ENCODE peak calls at places on chromosomes 11 and 22, in nine cellular contexts. S, G, Y, M, C, U, Q, R and F are unnamed samples.

GRCh38 chr22:28647216-28647615 is 32.4 kb downstream of the TTC28 start:
- DNase-seq in G (no peak), Y (no peak), Q (no peak), U (no peak), R (no peak), S (no peak), M (no peak), C (no peak), F (no peak)

GRCh38 chr22:41613456-41613855 is 7.4 kb downstream of the DESI1 start:
- DNase-seq in G (no peak), M (no peak), C (no peak), Y (no peak), Q (no peak), R (no peak), S (no peak), U (no peak), F (no peak)

GRCh38 chr11:60221706-60222105 is 21.2 kb downstream of the MS4A4E start:
- DNase-seq in C (no peak), R (no peak), S (no peak), Y (no peak), M (no peak), Q (no peak), G (no peak), U (no peak), F (no peak)

GRCh38 chr11:16795146-16795545 is 56.7 kb downstream of the C11orf58 start:
- DNase-seq in M (no peak), Q (no peak), S (no peak), R (no peak), U (no peak), C (no peak), G (no peak), Y (no peak), F (no peak)

GRCh38 chr22:19962246-19962908 is 20.8 kb upstream of the TXNRD2 start:
- DNase-seq in C (peak), M (peak), Q (peak), S (peak), U (peak), Y (peak), R (peak), G (peak), F (peak)

GRCh38 chr22:45516923-45517675 is 14.4 kb downstream of the FBLN1 start:
- DNase-seq in Y (peak), M (no peak), S (no peak), U (no peak), R (no peak), C (peak), Q (no peak), G (peak), F (no peak)

GRCh38 chr11:86218125-86219081 is 26.1 kb upstream of the EED start:
- DNase-seq in C (peak), Y (peak), Q (peak), M (peak), R (peak), U (peak), S (peak), G (peak), F (peak)

GRCh38 chr22:20653012-20653794 is 120.7 kb upstream of the SERPIND1 start:
- DNase-seq in G (no peak), R (no peak), S (no peak), Q (no peak), M (no peak), Y (no peak), U (no peak), C (no peak), F (no peak)

GRCh38 chr11:130099356-130099755 is 29.7 kb downstream of the APLP2 start:
- DNase-seq in C (no peak), Q (no peak), U (no peak), R (no peak), G (no peak), Y (no peak), S (no peak), M (no peak), F (no peak)

GRCh38 chr22:20312396-20313191 is 7.3 kb downstream of the DGCR6L start:
- DNase-seq in R (no peak), C (no peak), U (no peak), S (no peak), Q (no peak), Y (no peak), M (no peak), G (peak), F (no peak)

GRCh38 chr22:33555814-33556522 is 364.3 kb downstream of the LARGE1 start:
- DNase-seq in G (no peak), C (no peak), S (no peak), R (no peak), Y (no peak), Q (no peak), M (no peak), U (no peak), F (no peak)

GRCh38 chr11:44963071-44963575 is 12.4 kb upstream of the TP53I11 start:
- DNase-seq in Q (peak), C (no peak), U (no peak), Y (no peak), R (no peak), G (peak), M (no peak), S (no peak), F (no peak)

GRCh38 chr22:19620742-19621371 is 93.4 kb upstream of the SEPTIN5 start:
- DNase-seq in Q (no peak), G (no peak), U (no peak), Y (no peak), S (no peak), C (no peak), R (no peak), M (no peak), F (no peak)

GRCh38 chr11:94747136-94748110 is 20.7 kb upstream of the AMOTL1 start:
- DNase-seq in M (peak), Y (peak), C (no peak), S (no peak), U (no peak), G (no peak), R (no peak), Q (no peak), F (no peak)

GRCh38 chr11:25065711-25066110 is 568.9 kb downstream of the LUZP2 start:
- DNase-seq in Q (no peak), M (peak), C (no peak), G (no peak), U (peak), R (no peak), Y (peak), S (no peak), F (no peak)

GRCh38 chr11:123186291-123186690 is 8.8 kb downstream of the CLMP start:
- DNase-seq in U (no peak), G (no peak), M (peak), Q (no peak), S (no peak), Y (peak), R (no peak), C (no peak), F (no peak)

GRCh38 chr11:123187670-123188507 is 7.2 kb downstream of the CLMP start:
- DNase-seq in M (no peak), Y (peak), Q (no peak), R (no peak), S (no peak), U (no peak), C (no peak), G (peak), F (no peak)

GRCh38 chr11:123187221-123187620 is 7.8 kb downstream of the CLMP start:
- DNase-seq in S (no peak), U (no peak), Q (no peak), Y (peak), C (no peak), G (no peak), M (no peak), R (no peak), F (no peak)

GRCh38 chr11:123190504-123190903 is 4.5 kb downstream of the CLMP start:
- DNase-seq in G (no peak), Y (peak), C (no peak), U (no peak), R (no peak), M (no peak), S (no peak), Q (no peak), F (no peak)

DNA sequence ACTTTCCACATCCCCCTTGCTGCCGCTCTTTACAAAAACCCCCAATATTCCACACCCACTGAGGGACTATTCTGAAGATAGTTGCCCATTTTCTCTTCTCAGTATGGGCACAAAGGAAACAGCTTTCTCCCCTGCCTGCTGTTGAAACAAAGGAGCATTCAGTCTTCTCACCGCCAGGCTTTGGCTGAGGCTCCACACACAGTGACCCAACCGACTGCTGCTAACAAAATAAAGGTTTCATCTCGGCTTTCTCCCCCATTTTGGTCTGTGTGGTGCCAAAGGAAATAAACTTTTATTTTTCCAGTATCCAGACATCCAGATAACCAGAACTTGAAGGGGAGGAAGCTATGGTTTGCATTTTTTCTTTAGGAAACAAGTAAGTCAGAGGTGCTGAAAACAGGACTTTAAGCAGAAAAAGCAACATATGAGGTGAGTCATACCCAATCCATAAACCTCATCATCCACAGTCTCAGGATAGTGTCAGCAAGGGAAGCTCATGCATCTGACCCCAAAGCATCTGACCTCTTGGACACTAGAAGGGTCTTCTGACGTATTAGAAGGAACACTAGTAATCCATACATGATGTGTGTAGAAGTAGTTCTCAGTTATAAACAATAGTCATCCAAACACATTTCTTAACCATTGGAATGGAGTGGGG is 6.4 kb downstream of the CLMP start:
- DNase-seq in Y (peak), G (peak), R (no peak), Q (no peak), S (no peak), U (no peak), M (peak), C (no peak), F (no peak)
- TF ChIP-seq EZH2phosphoT487 in Y (no peak), G (no peak), R (no peak), Q (no peak), S (no peak), U (no peak), M (no peak), C (no peak), F (no peak)

DNA sequence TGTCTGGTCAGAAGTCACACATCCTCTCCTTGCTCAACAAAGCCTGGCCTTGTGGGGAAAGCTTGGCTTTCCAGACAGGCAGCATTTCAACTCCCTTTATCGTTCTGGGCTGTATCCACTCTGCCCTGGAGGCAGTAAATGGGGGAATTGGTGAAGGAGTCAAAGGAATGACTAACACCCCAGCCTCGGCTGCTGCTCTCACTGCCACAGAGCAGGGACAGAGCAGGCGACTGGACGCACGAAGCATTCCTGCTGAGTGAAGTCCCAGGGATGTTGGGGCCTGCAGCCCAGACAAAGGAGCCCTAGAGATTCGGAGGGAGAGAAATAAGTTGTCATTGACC is 52.7 kb downstream of the WNT11 start:
- DNase-seq in C (no peak), M (peak), Q (no peak), U (no peak), G (no peak), S (no peak), R (no peak), Y (peak), F (no peak)
- TF ChIP-seq EZH2phosphoT487 in C (no peak), M (no peak), Q (no peak), U (no peak), G (no peak), S (no peak), R (no peak), Y (no peak), F (no peak)

GRCh38 chr11:114080219-114080618 is 20.7 kb downstream of the ZBTB16 start:
- DNase-seq in Q (no peak), M (no peak), R (peak), G (no peak), C (no peak), S (no peak), U (no peak), Y (peak), F (no peak)
- TF ChIP-seq EZH2phosphoT487 in Q (no peak), M (no peak), R (no peak), G (no peak), C (no peak), S (no peak), U (no peak), Y (no peak), F (no peak)

GRCh38 chr11:21604564-21604963 is 588.3 kb upstream of the ANO5 start:
- DNase-seq in G (no peak), Q (no peak), R (no peak), Y (no peak), S (no peak), C (no peak), M (no peak), U (no peak), F (no peak)
- TF ChIP-seq EZH2phosphoT487 in G (no peak), Q (no peak), R (no peak), Y (no peak), S (no peak), C (no peak), M (no peak), U (no peak), F (no peak)

DNA sequence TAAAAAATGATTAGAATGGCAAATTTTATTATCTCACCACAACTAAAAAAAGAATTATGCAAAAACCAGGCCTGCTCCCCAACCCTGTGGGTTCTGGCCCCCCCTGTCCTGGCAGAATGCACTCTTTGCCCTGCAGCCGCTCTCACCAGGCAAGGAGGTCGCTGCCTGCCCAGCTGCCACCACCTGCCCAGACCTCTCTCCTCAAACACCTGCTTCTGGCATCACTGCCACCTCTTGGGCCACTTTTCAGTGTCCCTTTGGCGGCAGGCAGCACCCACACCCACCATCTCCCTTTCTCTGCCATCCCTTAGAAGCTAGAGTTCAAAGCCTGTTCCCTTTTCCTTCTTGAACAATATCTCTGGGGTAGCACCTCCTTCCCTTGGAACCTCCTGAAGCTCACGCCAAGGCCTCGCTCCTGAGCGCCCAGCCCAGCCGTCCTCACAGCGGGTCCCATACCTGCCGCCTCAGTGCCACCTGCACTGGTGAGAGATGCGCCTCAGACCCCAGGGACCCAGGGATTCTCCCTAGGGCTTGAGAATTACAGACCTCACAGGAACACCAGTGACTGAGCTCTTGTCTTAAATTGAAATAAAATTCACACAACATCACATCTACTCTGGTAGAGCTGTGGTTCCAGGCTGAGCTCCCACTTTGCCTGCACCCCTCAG is 44.6 kb downstream of the SGSM3 start:
- DNase-seq in R (peak), Q (peak), G (no peak), M (no peak), C (no peak), S (no peak), Y (no peak), U (no peak), F (peak)
- TF ChIP-seq EZH2phosphoT487 in R (no peak), Q (no peak), G (no peak), M (no peak), C (no peak), S (no peak), Y (no peak), U (no peak), F (no peak)

DNA sequence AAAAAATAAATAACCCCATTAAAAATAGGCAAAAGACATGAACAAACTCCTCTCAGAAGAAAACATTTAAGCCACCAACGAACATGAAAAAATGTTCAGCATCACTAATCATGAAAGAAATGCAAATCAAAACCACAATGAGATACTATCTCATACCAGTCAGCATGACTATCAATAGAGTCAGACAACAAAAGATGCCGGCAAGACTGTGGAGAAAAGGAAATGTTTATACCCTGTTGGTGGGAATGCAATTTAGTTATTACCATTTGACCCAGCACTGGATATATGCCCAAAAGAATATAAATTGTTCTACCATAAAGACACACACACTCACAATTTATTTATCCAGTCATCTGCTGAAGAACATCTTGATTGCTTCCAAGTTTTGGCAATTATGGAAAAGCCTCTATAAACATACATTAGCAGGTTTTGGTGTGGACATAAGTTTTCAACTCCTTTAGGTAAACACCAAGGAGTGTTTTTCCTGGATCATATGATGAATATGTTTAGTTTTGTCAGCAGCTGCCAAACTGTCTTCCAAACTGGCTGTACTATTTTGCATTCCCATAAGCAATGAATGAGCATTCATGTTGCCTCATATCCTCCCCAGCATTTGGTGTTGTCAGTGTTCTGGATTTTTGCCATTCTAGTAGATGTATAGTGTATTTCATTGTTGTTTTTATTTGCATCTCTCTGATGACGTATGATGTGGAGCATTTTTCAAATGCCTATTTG is 28.0 kb downstream of the OR8D1 start:
- DNase-seq in G (no peak), C (no peak), U (no peak), M (peak), S (no peak), Q (no peak), Y (peak), R (no peak), F (no peak)
- TF ChIP-seq EZH2phosphoT487 in G (no peak), C (no peak), U (no peak), M (no peak), S (no peak), Q (no peak), Y (peak), R (no peak), F (no peak)

GRCh38 chr11:2649400-2649799 is 50.4 kb downstream of the KCNQ1OT1 start:
- DNase-seq in G (no peak), M (no peak), R (no peak), Y (no peak), Q (no peak), S (no peak), U (no peak), C (no peak), F (no peak)
- TF ChIP-seq EZH2phosphoT487 in G (no peak), M (no peak), R (no peak), Y (no peak), Q (no peak), S (no peak), U (no peak), C (no peak), F (no peak)

GRCh38 chr22:50306753-50307749 is at the start of gene PLXNB2:
- DNase-seq in Y (peak), Q (peak), G (peak), S (peak), R (peak), U (peak), M (peak), C (peak), F (no peak)
- TF ChIP-seq EZH2phosphoT487 in Y (no peak), Q (no peak), G (no peak), S (no peak), R (no peak), U (no peak), M (no peak), C (no peak), F (no peak)

GRCh38 chr22:46762238-46763050 is at the start of gene TBC1D22A:
- DNase-seq in M (peak), U (peak), Y (peak), C (peak), G (peak), Q (peak), R (peak), S (peak), F (peak)

GRCh38 chr22:46766611-46767010 is 4.2 kb downstream of the TBC1D22A start:
- DNase-seq in C (no peak), U (no peak), R (no peak), Y (no peak), Q (no peak), S (no peak), M (no peak), G (no peak), F (no peak)

GRCh38 chr22:46764779-46765485 is 2.5 kb downstream of the TBC1D22A start:
- DNase-seq in U (no peak), R (no peak), G (no peak), C (no peak), S (no peak), Q (no peak), Y (no peak), M (no peak), F (no peak)

GRCh38 chr22:46763051-46763705 is 728 bp downstream of the TBC1D22A start:
- DNase-seq in R (peak), C (peak), Q (peak), M (no peak), S (no peak), Y (peak), U (no peak), G (no peak), F (peak)

DNA sequence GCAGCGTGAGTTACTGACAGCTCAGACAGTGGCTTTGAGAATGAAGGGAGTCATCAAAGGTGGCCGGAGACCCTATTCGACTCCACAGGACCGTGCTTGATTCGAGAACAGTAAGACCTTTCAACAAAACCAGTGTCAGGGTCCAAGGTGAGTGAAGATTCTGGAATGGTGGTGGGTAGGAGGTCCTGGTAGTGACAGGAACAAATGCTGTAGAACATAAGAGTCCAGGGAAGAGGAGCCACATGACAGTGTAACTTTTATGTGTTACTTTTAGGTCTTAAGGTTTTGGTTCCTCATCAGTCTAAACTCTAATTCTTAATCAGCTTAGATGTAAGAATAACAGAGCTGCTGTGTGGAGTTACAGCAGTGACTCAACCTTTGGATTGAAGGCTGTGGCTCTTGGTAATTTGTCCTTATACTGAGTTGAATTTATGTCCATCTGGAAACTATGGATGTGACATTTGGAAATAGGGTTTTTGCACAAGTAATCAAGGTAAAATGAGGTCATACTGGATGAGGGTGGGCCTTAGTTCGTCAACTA is 1.8 kb downstream of the TBC1D22A start:
- DNase-seq in Y (peak), S (no peak), R (no peak), U (no peak), G (no peak), Q (no peak), C (no peak), M (no peak), F (no peak)
- TF ChIP-seq EZH2phosphoT487 in Y (no peak), S (no peak), R (no peak), U (no peak), G (no peak), Q (no peak), C (no peak), M (no peak), F (no peak)

GRCh38 chr11:121225402-121225801 is 67.2 kb upstream of the SC5D start:
- DNase-seq in M (no peak), S (no peak), C (no peak), Y (no peak), R (no peak), Q (no peak), G (no peak), U (no peak), F (no peak)
- TF ChIP-seq EZH2phosphoT487 in M (no peak), S (no peak), C (no peak), Y (no peak), R (no peak), Q (no peak), G (no peak), U (no peak), F (no peak)